ENCODE peak calls at places on chromosomes 4 and X, in five cellular contexts. S, A, W, E and X are unnamed samples.

GRCh38 chrX:11558972-11559371 is 106.7 kb downstream of the ARHGAP6 start:
- ATAC-seq in E (peak), W (no peak), A (no peak), S (no peak), X (no peak)

GRCh38 chr4:119394826-119395225 is 72.9 kb upstream of the FABP2 start:
- ATAC-seq in S (no peak), E (no peak), A (no peak), W (no peak), X (no peak)

GRCh38 chr4:165185448-165185847 is 21.9 kb upstream of the KLHL2 start:
- ATAC-seq in E (no peak), A (no peak), W (no peak), S (no peak), X (no peak)

GRCh38 chr4:152571296-152571695 is 35.4 kb upstream of the FBXW7 start:
- ATAC-seq in E (no peak), W (no peak), A (no peak), S (no peak), X (no peak)

GRCh38 chr4:25101836-25102235 is 58.4 kb downstream of the SEPSECS start:
- ATAC-seq in A (no peak), E (no peak), S (no peak), W (no peak), X (no peak)

GRCh38 chr4:165208741-165209388 is 1.5 kb downstream of the KLHL2 start:
- ATAC-seq in W (no peak), S (no peak), E (no peak), A (no peak), X (no peak)

GRCh38 chr4:142331132-142331531 is 515.0 kb downstream of the INPP4B start:
- ATAC-seq in W (peak), E (no peak), A (no peak), S (peak), X (no peak)

GRCh38 chr4:81508786-81509574 is 37.3 kb upstream of the RASGEF1B start:
- ATAC-seq in W (no peak), A (no peak), S (peak), E (no peak), X (no peak)

GRCh38 chr4:149997881-149998421 is 80.3 kb upstream of the DCLK2 start:
- ATAC-seq in E (no peak), A (no peak), S (peak), W (no peak), X (no peak)

GRCh38 chr4:79979785-79980437 is 93.1 kb downstream of the ANTXR2 start:
- ATAC-seq in E (no peak), S (no peak), A (no peak), W (no peak), X (no peak)

GRCh38 chr4:70714061-70714468 is 7.7 kb upstream of the RUFY3 start:
- ATAC-seq in S (peak), A (no peak), W (peak), E (peak), X (no peak)

GRCh38 chr4:167606551-167606950 is 372.3 kb upstream of the SPOCK3 start:
- ATAC-seq in W (no peak), A (no peak), E (no peak), S (no peak), X (no peak)